ENCODE peak calls at places on chromosome 19, in four cellular contexts. O, W, M and R are unnamed samples.

GRCh38 chr19:16087940-16088339 is 11.6 kb downstream of the TPM4 start:
- DNase-seq in O (no peak), W (no peak), M (no peak), R (no peak)

GRCh38 chr19:38793186-38793585 is 4.2 kb downstream of the LGALS7B start:
- DNase-seq in O (no peak), W (no peak), M (no peak), R (no peak)

GRCh38 chr19:46716013-46716671 is 772 bp downstream of the PRKD2 start:
- DNase-seq in O (peak; percentile 44), W (peak; percentile 63), M (no peak), R (no peak)

GRCh38 chr19:5048727-5049553 is 80.0 kb downstream of the KDM4B start:
- DNase-seq in O (no peak), W (no peak), M (no peak), R (no peak)

GRCh38 chr19:22502766-22503165 is 80.6 kb upstream of the ZNF98 start:
- DNase-seq in O (no peak), W (no peak), M (no peak), R (no peak)

GRCh38 chr19:48959341-48960239 is 4.9 kb downstream of the BAX start:
- DNase-seq in O (no peak), W (no peak), M (no peak), R (no peak)

GRCh38 chr19:58330458-58330857 is 3.7 kb downstream of the ZSCAN22 start:
- DNase-seq in O (peak; percentile 58), W (no peak), M (no peak), R (no peak)

GRCh38 chr19:4472174-4472974 is at the start of gene HDGFL2:
- DNase-seq in O (no peak), W (no peak), M (no peak), R (no peak)

GRCh38 chr19:1598777-1599459 is 6.3 kb upstream of the MBD3 start:
- DNase-seq in O (no peak), W (no peak), M (no peak), R (no peak)

GRCh38 chr19:37725181-37725580 is 5.6 kb upstream of the ZNF607 start:
- DNase-seq in O (no peak), W (no peak), M (no peak), R (no peak)

GRCh38 chr19:45019187-45019586 is 17.9 kb downstream of the RELB start:
- DNase-seq in O (no peak), W (no peak), M (no peak), R (no peak)

GRCh38 chr19:17779281-17779930 is 15.5 kb upstream of the B3GNT3 start:
- DNase-seq in O (peak; percentile 81), W (peak; percentile 69), M (no peak), R (peak; percentile 42)

GRCh38 chr19:5155586-5156210 is 184.9 kb downstream of the PTPRS start:
- DNase-seq in O (no peak), W (no peak), M (no peak), R (no peak)

GRCh38 chr19:28349604-28350003 is 863.3 kb downstream of the UQCRFS1 start:
- DNase-seq in O (no peak), W (no peak), M (no peak), R (no peak)

GRCh38 chr19:1046117-1046626 is 6.3 kb downstream of the ABCA7 start:
- DNase-seq in O (no peak), W (no peak), M (peak; percentile 60), R (no peak)

GRCh38 chr19:16571689-16572331 is 405 bp downstream of the SLC35E1 start:
- DNase-seq in O (no peak), W (peak; percentile 42), M (no peak), R (peak; percentile 38)

GRCh38 chr19:56837892-56838679 is 2.4 kb downstream of the PEG3 start:
- DNase-seq in O (no peak), W (no peak), M (peak; percentile 67), R (no peak)

GRCh38 chr19:45125360-45125759 is 32.4 kb downstream of the PPP1R37 start:
- DNase-seq in O (no peak), W (no peak), M (no peak), R (no peak)

GRCh38 chr19:29505034-29505824 is 20.6 kb upstream of the VSTM2B start:
- DNase-seq in O (no peak), W (no peak), M (no peak), R (no peak)

GRCh38 chr19:2271516-2272103 is 10.4 kb downstream of the PEAK3 start:
- DNase-seq in O (no peak), W (peak; percentile 20), M (no peak), R (no peak)

DNA sequence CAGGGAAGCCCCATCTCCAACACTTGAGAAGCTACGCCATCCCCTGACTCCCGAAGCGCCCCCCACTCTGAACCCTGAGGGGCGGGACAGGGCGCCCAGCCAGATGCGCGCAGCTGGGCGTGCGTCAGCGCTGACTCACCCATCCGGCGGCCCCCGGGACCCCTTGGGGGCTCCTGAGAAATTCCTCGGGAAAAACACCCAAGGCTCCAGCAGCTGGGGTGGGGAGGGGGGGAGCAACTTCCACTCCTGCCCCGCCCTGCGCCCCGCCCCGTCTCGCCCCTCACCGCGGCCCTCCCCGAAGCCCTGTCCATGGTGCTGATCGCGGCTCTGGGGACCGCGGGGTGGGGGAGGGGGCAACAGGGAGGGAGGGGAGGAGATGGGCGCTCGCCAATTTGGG is 1.0 kb downstream of the COL5A3 start:
- DNase-seq in O (peak; percentile 89), W (peak; percentile 79), M (no peak), R (peak; percentile 69)
- TF ChIP-seq ELF4 in O (no peak), W (no peak), M (no peak), R (no peak)

GRCh38 chr19:13053761-13054604 is 48.7 kb downstream of the LYL1 start:
- DNase-seq in O (no peak), W (peak; percentile 44), M (peak; percentile 97), R (no peak)

GRCh38 chr19:13052447-13053232 is 50.0 kb downstream of the LYL1 start:
- DNase-seq in O (no peak), W (no peak), M (no peak), R (no peak)

GRCh38 chr19:13054605-13055212 is 47.9 kb downstream of the LYL1 start:
- DNase-seq in O (no peak), W (no peak), M (no peak), R (no peak)

GRCh38 chr19:13051581-13052165 is 51.0 kb downstream of the LYL1 start:
- DNase-seq in O (peak; percentile 81), W (peak; percentile 89), M (peak; percentile 54), R (peak; percentile 72)

DNA sequence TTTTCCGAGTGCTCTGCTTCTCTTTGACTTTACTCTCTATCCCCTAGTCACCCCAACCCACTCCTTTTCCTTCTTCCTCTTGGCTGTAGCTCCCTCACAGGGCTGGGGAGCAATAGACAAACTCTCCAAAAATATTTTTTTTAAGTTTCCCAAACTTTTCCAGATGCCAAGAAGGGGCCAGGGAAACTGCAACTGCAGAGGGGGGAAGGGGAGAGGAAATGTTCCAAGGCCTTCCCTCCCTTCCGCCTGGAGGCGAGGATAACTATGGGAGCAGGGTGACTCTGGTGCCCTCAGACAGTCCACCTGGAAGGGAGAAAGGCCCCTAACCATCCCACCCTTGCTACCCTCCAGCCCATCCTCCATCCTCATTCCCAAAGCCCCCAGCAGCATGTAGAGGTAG is 49.4 kb downstream of the LYL1 start:
- DNase-seq in O (no peak), W (no peak), M (no peak), R (no peak)
- TF ChIP-seq ELF4 in O (no peak), W (no peak), M (no peak), R (no peak)

GRCh38 chr19:8256276-8257051 is 47.3 kb downstream of the CERS4 start:
- DNase-seq in O (no peak), W (no peak), M (no peak), R (no peak)
- TF ChIP-seq ELF4 in O (no peak), W (no peak), M (no peak), R (no peak)

GRCh38 chr19:13334801-13335481 is 171.3 kb downstream of the CACNA1A start:
- DNase-seq in O (no peak), W (no peak), M (no peak), R (no peak)

GRCh38 chr19:13342672-13343071 is 163.6 kb downstream of the CACNA1A start:
- DNase-seq in O (no peak), W (no peak), M (no peak), R (no peak)

GRCh38 chr19:13339869-13340268 is 166.4 kb downstream of the CACNA1A start:
- DNase-seq in O (no peak), W (peak; percentile 13), M (no peak), R (no peak)

DNA sequence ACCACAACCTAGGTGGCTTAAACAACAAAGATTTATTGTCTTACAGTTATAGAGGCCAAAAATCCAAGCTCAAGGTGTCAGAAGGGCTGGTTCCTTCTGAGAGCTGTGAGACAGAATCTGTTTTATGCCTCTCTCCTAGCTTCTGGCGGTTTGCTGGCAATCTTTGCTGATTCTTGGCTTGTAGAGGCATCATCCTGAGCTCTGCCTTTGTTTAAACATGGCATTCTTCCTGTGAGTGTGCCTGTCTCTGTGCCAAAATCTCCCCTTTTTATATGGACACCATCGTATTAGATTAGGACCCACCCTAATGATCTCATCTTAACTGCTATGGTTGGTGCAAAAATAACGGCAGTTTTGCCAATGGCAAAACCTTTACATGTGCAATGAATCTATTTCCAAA is 169.1 kb downstream of the CACNA1A start:
- DNase-seq in O (no peak), W (no peak), M (no peak), R (no peak)
- TF ChIP-seq ELF4 in O (no peak), W (no peak), M (no peak), R (no peak)

DNA sequence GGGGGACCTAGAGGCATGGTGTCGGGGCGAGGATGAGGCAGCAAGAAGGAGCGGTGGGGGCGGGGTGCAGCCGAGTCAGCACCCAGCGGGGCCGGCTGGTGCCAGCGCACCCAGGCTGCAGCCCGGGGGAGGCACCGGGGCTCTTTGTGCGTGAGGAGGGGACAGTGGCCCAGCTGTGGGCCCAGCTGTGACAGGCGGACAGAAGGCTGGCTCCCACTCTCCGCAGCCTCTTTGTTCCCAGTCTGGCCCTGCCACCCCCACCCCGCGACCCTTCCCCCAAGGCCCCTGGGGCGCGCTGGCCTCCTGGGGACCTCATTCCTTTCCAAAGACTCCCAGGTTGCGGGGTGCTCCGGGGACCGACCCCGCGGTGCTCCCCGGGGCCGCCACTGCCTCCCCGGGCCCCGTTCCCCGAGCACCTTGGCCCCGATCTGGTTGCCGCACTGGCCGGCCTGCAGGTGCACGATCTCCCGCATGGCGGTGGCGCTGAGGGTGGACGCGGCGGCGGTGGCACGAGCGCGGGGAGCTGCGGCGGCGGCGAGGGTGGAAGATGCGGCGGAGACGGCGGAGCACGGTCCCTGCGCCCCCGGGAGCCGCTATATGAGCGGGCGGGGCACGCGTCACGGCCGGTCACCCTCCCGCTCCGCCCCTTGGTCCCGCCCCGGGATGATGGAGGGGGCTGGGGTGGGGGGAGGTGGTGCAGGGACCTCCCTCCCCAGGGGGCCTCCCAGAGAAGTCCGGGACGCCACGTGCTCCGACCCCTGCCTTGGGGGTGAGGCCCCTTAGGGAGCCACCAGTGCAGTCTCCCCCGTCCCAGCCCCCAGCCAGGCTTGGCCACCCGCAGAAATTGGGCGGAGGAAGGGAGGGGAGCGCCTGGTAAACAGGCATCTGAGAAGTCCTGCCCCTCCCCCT is at the start of gene TUBB4A:
- DNase-seq in O (peak; percentile 67), W (peak; percentile 50), M (no peak), R (peak; percentile 65)
- TF ChIP-seq ELF4 in O (no peak), W (no peak), M (no peak), R (no peak)